ENCODE peak calls at places on chromosomes 11 and 22, in nine cellular contexts. One of them, this sample, is unnamed.

GRCh38 chr22:33894515-33894914 is 25.8 kb downstream of the LARGE1 start:
- DNase-seq in dermis microvascular lymphatic vessel endothelial cell: no peak
- DNase-seq in upper lobe of left lung: no peak
- DNase-seq in Ammon's horn: no peak
- DNase-seq in NCI-H187: no peak
- DNase-seq in right atrium auricular region: no peak
- DNase-seq in WTC11: no peak
- DNase-seq in Kasumi-1: no peak
- DNase-seq in NCI-H748 treated with DMSO at 0.1 percent for 48 hours: no peak
- DNase-seq in this sample: no peak

GRCh38 chr11:100630898-100631297 is 56.2 kb upstream of the ARHGAP42 start:
- DNase-seq in dermis microvascular lymphatic vessel endothelial cell: peak
- DNase-seq in upper lobe of left lung: no peak
- DNase-seq in Ammon's horn: no peak
- DNase-seq in NCI-H187: no peak
- DNase-seq in right atrium auricular region: no peak
- DNase-seq in WTC11: no peak
- DNase-seq in Kasumi-1: no peak
- DNase-seq in NCI-H748 treated with DMSO at 0.1 percent for 48 hours: no peak
- DNase-seq in this sample: no peak

GRCh38 chr11:123628936-123629683 is 25.3 kb downstream of the SCN3B start:
- DNase-seq in dermis microvascular lymphatic vessel endothelial cell: peak
- DNase-seq in upper lobe of left lung: no peak
- DNase-seq in Ammon's horn: no peak
- DNase-seq in NCI-H187: no peak
- DNase-seq in right atrium auricular region: peak
- DNase-seq in WTC11: no peak
- DNase-seq in Kasumi-1: no peak
- DNase-seq in NCI-H748 treated with DMSO at 0.1 percent for 48 hours: no peak
- DNase-seq in this sample: no peak

GRCh38 chr11:60925685-60926267 is 1.5 kb downstream of the TMEM132A start:
- DNase-seq in dermis microvascular lymphatic vessel endothelial cell: no peak
- DNase-seq in upper lobe of left lung: no peak
- DNase-seq in Ammon's horn: no peak
- DNase-seq in NCI-H187: no peak
- DNase-seq in right atrium auricular region: no peak
- DNase-seq in WTC11: no peak
- DNase-seq in Kasumi-1: no peak
- DNase-seq in NCI-H748 treated with DMSO at 0.1 percent for 48 hours: no peak
- DNase-seq in this sample: no peak

GRCh38 chr11:120517390-120518315 is 6.1 kb downstream of the GRIK4 start:
- DNase-seq in dermis microvascular lymphatic vessel endothelial cell: peak
- DNase-seq in upper lobe of left lung: no peak
- DNase-seq in Ammon's horn: no peak
- DNase-seq in NCI-H187: no peak
- DNase-seq in right atrium auricular region: no peak
- DNase-seq in WTC11: no peak
- DNase-seq in Kasumi-1: no peak
- DNase-seq in NCI-H748 treated with DMSO at 0.1 percent for 48 hours: no peak
- DNase-seq in this sample: no peak

GRCh38 chr11:92941676-92942571 is 27.5 kb upstream of the MTNR1B start:
- DNase-seq in dermis microvascular lymphatic vessel endothelial cell: peak
- DNase-seq in upper lobe of left lung: no peak
- DNase-seq in Ammon's horn: peak
- DNase-seq in NCI-H187: no peak
- DNase-seq in right atrium auricular region: no peak
- DNase-seq in WTC11: no peak
- DNase-seq in Kasumi-1: peak
- DNase-seq in NCI-H748 treated with DMSO at 0.1 percent for 48 hours: no peak
- DNase-seq in this sample: no peak

GRCh38 chr11:119193626-119194025 is 8.4 kb downstream of the NHERF4 start:
- DNase-seq in dermis microvascular lymphatic vessel endothelial cell: no peak
- DNase-seq in upper lobe of left lung: no peak
- DNase-seq in Ammon's horn: no peak
- DNase-seq in NCI-H187: no peak
- DNase-seq in right atrium auricular region: no peak
- DNase-seq in WTC11: no peak
- DNase-seq in Kasumi-1: no peak
- DNase-seq in NCI-H748 treated with DMSO at 0.1 percent for 48 hours: no peak
- DNase-seq in this sample: no peak

GRCh38 chr11:114111369-114112042 is 52.0 kb downstream of the ZBTB16 start:
- DNase-seq in dermis microvascular lymphatic vessel endothelial cell: peak
- DNase-seq in upper lobe of left lung: no peak
- DNase-seq in Ammon's horn: peak
- DNase-seq in NCI-H187: no peak
- DNase-seq in right atrium auricular region: no peak
- DNase-seq in WTC11: no peak
- DNase-seq in Kasumi-1: no peak
- DNase-seq in NCI-H748 treated with DMSO at 0.1 percent for 48 hours: no peak
- DNase-seq in this sample: no peak

GRCh38 chr11:131584694-131585592 is 214.5 kb downstream of the NTM start:
- DNase-seq in dermis microvascular lymphatic vessel endothelial cell: no peak
- DNase-seq in upper lobe of left lung: no peak
- DNase-seq in Ammon's horn: peak
- DNase-seq in NCI-H187: no peak
- DNase-seq in right atrium auricular region: no peak
- DNase-seq in WTC11: peak
- DNase-seq in Kasumi-1: no peak
- DNase-seq in NCI-H748 treated with DMSO at 0.1 percent for 48 hours: no peak
- DNase-seq in this sample: no peak

GRCh38 chr11:35235944-35236666 is 97.1 kb downstream of the CD44 start:
- DNase-seq in dermis microvascular lymphatic vessel endothelial cell: peak
- DNase-seq in upper lobe of left lung: no peak
- DNase-seq in Ammon's horn: no peak
- DNase-seq in NCI-H187: no peak
- DNase-seq in right atrium auricular region: no peak
- DNase-seq in WTC11: no peak
- DNase-seq in Kasumi-1: no peak
- DNase-seq in NCI-H748 treated with DMSO at 0.1 percent for 48 hours: no peak
- DNase-seq in this sample: no peak

GRCh38 chr22:23565288-23565941 is 14.7 kb downstream of the IGLL1 start:
- DNase-seq in dermis microvascular lymphatic vessel endothelial cell: peak
- DNase-seq in upper lobe of left lung: no peak
- DNase-seq in Ammon's horn: no peak
- DNase-seq in NCI-H187: no peak
- DNase-seq in right atrium auricular region: no peak
- DNase-seq in WTC11: peak
- DNase-seq in Kasumi-1: peak
- DNase-seq in NCI-H748 treated with DMSO at 0.1 percent for 48 hours: no peak
- DNase-seq in this sample: no peak

GRCh38 chr11:113091578-113091844 is 130.3 kb downstream of the NCAM1 start:
- DNase-seq in dermis microvascular lymphatic vessel endothelial cell: no peak
- DNase-seq in upper lobe of left lung: no peak
- DNase-seq in Ammon's horn: no peak
- DNase-seq in NCI-H187: no peak
- DNase-seq in right atrium auricular region: no peak
- DNase-seq in WTC11: no peak
- DNase-seq in Kasumi-1: no peak
- DNase-seq in NCI-H748 treated with DMSO at 0.1 percent for 48 hours: no peak
- DNase-seq in this sample: no peak

GRCh38 chr22:43883719-43884415 is 7.9 kb downstream of the PNPLA5 start:
- DNase-seq in dermis microvascular lymphatic vessel endothelial cell: no peak
- DNase-seq in upper lobe of left lung: no peak
- DNase-seq in Ammon's horn: no peak
- DNase-seq in NCI-H187: no peak
- DNase-seq in right atrium auricular region: no peak
- DNase-seq in WTC11: no peak
- DNase-seq in Kasumi-1: no peak
- DNase-seq in NCI-H748 treated with DMSO at 0.1 percent for 48 hours: no peak
- DNase-seq in this sample: no peak

GRCh38 chr11:20367313-20367948 is 3.9 kb downstream of the HTATIP2 start:
- DNase-seq in dermis microvascular lymphatic vessel endothelial cell: peak
- DNase-seq in upper lobe of left lung: no peak
- DNase-seq in Ammon's horn: peak
- DNase-seq in NCI-H187: no peak
- DNase-seq in right atrium auricular region: peak
- DNase-seq in WTC11: no peak
- DNase-seq in Kasumi-1: no peak
- DNase-seq in NCI-H748 treated with DMSO at 0.1 percent for 48 hours: no peak
- DNase-seq in this sample: no peak

GRCh38 chr11:40337118-40337517 is 1122.3 kb downstream of the LRRC4C start:
- DNase-seq in dermis microvascular lymphatic vessel endothelial cell: peak
- DNase-seq in upper lobe of left lung: no peak
- DNase-seq in Ammon's horn: no peak
- DNase-seq in NCI-H187: no peak
- DNase-seq in right atrium auricular region: no peak
- DNase-seq in WTC11: no peak
- DNase-seq in Kasumi-1: no peak
- DNase-seq in NCI-H748 treated with DMSO at 0.1 percent for 48 hours: no peak
- DNase-seq in this sample: no peak

GRCh38 chr11:44290206-44290605 is 19.7 kb downstream of the ALX4 start:
- DNase-seq in dermis microvascular lymphatic vessel endothelial cell: no peak
- DNase-seq in upper lobe of left lung: no peak
- DNase-seq in Ammon's horn: no peak
- DNase-seq in NCI-H187: no peak
- DNase-seq in right atrium auricular region: no peak
- DNase-seq in WTC11: no peak
- DNase-seq in Kasumi-1: no peak
- DNase-seq in NCI-H748 treated with DMSO at 0.1 percent for 48 hours: no peak
- DNase-seq in this sample: no peak

GRCh38 chr11:47257518-47258316 is at the start of gene NR1H3:
- DNase-seq in dermis microvascular lymphatic vessel endothelial cell: peak
- DNase-seq in upper lobe of left lung: peak
- DNase-seq in Ammon's horn: peak
- DNase-seq in NCI-H187: no peak
- DNase-seq in right atrium auricular region: peak
- DNase-seq in WTC11: peak
- DNase-seq in Kasumi-1: no peak
- DNase-seq in NCI-H748 treated with DMSO at 0.1 percent for 48 hours: no peak
- DNase-seq in this sample: no peak

GRCh38 chr11:87173185-87174039 is 135.7 kb downstream of the TMEM135 start:
- DNase-seq in dermis microvascular lymphatic vessel endothelial cell: peak
- DNase-seq in upper lobe of left lung: no peak
- DNase-seq in Ammon's horn: peak
- DNase-seq in NCI-H187: no peak
- DNase-seq in right atrium auricular region: no peak
- DNase-seq in WTC11: no peak
- DNase-seq in Kasumi-1: no peak
- DNase-seq in NCI-H748 treated with DMSO at 0.1 percent for 48 hours: no peak
- DNase-seq in this sample: no peak

GRCh38 chr11:84634309-84634708 is 992.8 kb downstream of the DLG2 start:
- DNase-seq in dermis microvascular lymphatic vessel endothelial cell: no peak
- DNase-seq in upper lobe of left lung: no peak
- DNase-seq in Ammon's horn: no peak
- DNase-seq in NCI-H187: no peak
- DNase-seq in right atrium auricular region: no peak
- DNase-seq in WTC11: no peak
- DNase-seq in Kasumi-1: no peak
- DNase-seq in NCI-H748 treated with DMSO at 0.1 percent for 48 hours: no peak
- DNase-seq in this sample: no peak

GRCh38 chr22:29031236-29031982 is 30.2 kb downstream of the C22orf31 start:
- DNase-seq in dermis microvascular lymphatic vessel endothelial cell: peak
- DNase-seq in upper lobe of left lung: peak
- DNase-seq in Ammon's horn: peak
- DNase-seq in NCI-H187: no peak
- DNase-seq in right atrium auricular region: peak
- DNase-seq in WTC11: no peak
- DNase-seq in Kasumi-1: no peak
- DNase-seq in NCI-H748 treated with DMSO at 0.1 percent for 48 hours: no peak
- DNase-seq in this sample: no peak

GRCh38 chr11:126701555-126701897 is 299.0 kb downstream of the KIRREL3 start:
- DNase-seq in dermis microvascular lymphatic vessel endothelial cell: no peak
- DNase-seq in upper lobe of left lung: no peak
- DNase-seq in Ammon's horn: no peak
- DNase-seq in NCI-H187: no peak
- DNase-seq in right atrium auricular region: no peak
- DNase-seq in WTC11: no peak
- DNase-seq in Kasumi-1: no peak
- DNase-seq in NCI-H748 treated with DMSO at 0.1 percent for 48 hours: no peak
- DNase-seq in this sample: no peak

GRCh38 chr11:96027021-96027420 is 103.1 kb upstream of the MTMR2 start:
- DNase-seq in dermis microvascular lymphatic vessel endothelial cell: no peak
- DNase-seq in upper lobe of left lung: no peak
- DNase-seq in Ammon's horn: no peak
- DNase-seq in NCI-H187: no peak
- DNase-seq in right atrium auricular region: no peak
- DNase-seq in WTC11: no peak
- DNase-seq in Kasumi-1: no peak
- DNase-seq in NCI-H748 treated with DMSO at 0.1 percent for 48 hours: no peak
- DNase-seq in this sample: no peak

GRCh38 chr11:16195659-16196058 is 160.7 kb downstream of the SOX6 start:
- DNase-seq in dermis microvascular lymphatic vessel endothelial cell: no peak
- DNase-seq in upper lobe of left lung: no peak
- DNase-seq in Ammon's horn: no peak
- DNase-seq in NCI-H187: no peak
- DNase-seq in right atrium auricular region: no peak
- DNase-seq in WTC11: no peak
- DNase-seq in Kasumi-1: no peak
- DNase-seq in NCI-H748 treated with DMSO at 0.1 percent for 48 hours: no peak
- DNase-seq in this sample: no peak

GRCh38 chr11:80593981-80594380 is 1153.2 kb upstream of the TENM4 start:
- DNase-seq in dermis microvascular lymphatic vessel endothelial cell: peak
- DNase-seq in upper lobe of left lung: no peak
- DNase-seq in Ammon's horn: peak
- DNase-seq in NCI-H187: no peak
- DNase-seq in right atrium auricular region: no peak
- DNase-seq in WTC11: no peak
- DNase-seq in Kasumi-1: peak
- DNase-seq in NCI-H748 treated with DMSO at 0.1 percent for 48 hours: no peak
- DNase-seq in this sample: no peak

GRCh38 chr22:37996515-37997246 is 12.3 kb upstream of the SOX10 start:
- DNase-seq in dermis microvascular lymphatic vessel endothelial cell: no peak
- DNase-seq in upper lobe of left lung: no peak
- DNase-seq in Ammon's horn: no peak
- DNase-seq in NCI-H187: no peak
- DNase-seq in right atrium auricular region: no peak
- DNase-seq in WTC11: no peak
- DNase-seq in Kasumi-1: no peak
- DNase-seq in NCI-H748 treated with DMSO at 0.1 percent for 48 hours: no peak
- DNase-seq in this sample: no peak

GRCh38 chr11:6413791-6414231 is 5.1 kb downstream of the APBB1 start:
- DNase-seq in dermis microvascular lymphatic vessel endothelial cell: no peak
- DNase-seq in upper lobe of left lung: no peak
- DNase-seq in Ammon's horn: no peak
- DNase-seq in NCI-H187: peak
- DNase-seq in right atrium auricular region: no peak
- DNase-seq in WTC11: no peak
- DNase-seq in Kasumi-1: no peak
- DNase-seq in NCI-H748 treated with DMSO at 0.1 percent for 48 hours: no peak
- DNase-seq in this sample: no peak

GRCh38 chr11:3370268-3370870 is 8.6 kb downstream of the ZNF195 start:
- DNase-seq in dermis microvascular lymphatic vessel endothelial cell: no peak
- DNase-seq in upper lobe of left lung: no peak
- DNase-seq in Ammon's horn: no peak
- DNase-seq in NCI-H187: no peak
- DNase-seq in right atrium auricular region: no peak
- DNase-seq in WTC11: no peak
- DNase-seq in Kasumi-1: no peak
- DNase-seq in NCI-H748 treated with DMSO at 0.1 percent for 48 hours: no peak
- DNase-seq in this sample: no peak

GRCh38 chr11:880447-880846 is 30.2 kb downstream of the CHID1 start:
- DNase-seq in dermis microvascular lymphatic vessel endothelial cell: no peak
- DNase-seq in upper lobe of left lung: no peak
- DNase-seq in Ammon's horn: no peak
- DNase-seq in NCI-H187: no peak
- DNase-seq in right atrium auricular region: no peak
- DNase-seq in WTC11: peak
- DNase-seq in Kasumi-1: no peak
- DNase-seq in NCI-H748 treated with DMSO at 0.1 percent for 48 hours: no peak
- DNase-seq in this sample: no peak

GRCh38 chr11:70768346-70769095 is 370.2 kb downstream of the CTTN start:
- DNase-seq in dermis microvascular lymphatic vessel endothelial cell: no peak
- DNase-seq in upper lobe of left lung: no peak
- DNase-seq in Ammon's horn: no peak
- DNase-seq in NCI-H187: no peak
- DNase-seq in right atrium auricular region: no peak
- DNase-seq in WTC11: no peak
- DNase-seq in Kasumi-1: no peak
- DNase-seq in NCI-H748 treated with DMSO at 0.1 percent for 48 hours: no peak
- DNase-seq in this sample: no peak

GRCh38 chr11:45181595-45182550 is 35.4 kb downstream of the PRDM11 start:
- DNase-seq in dermis microvascular lymphatic vessel endothelial cell: peak
- DNase-seq in upper lobe of left lung: no peak
- DNase-seq in Ammon's horn: no peak
- DNase-seq in NCI-H187: no peak
- DNase-seq in right atrium auricular region: no peak
- DNase-seq in WTC11: no peak
- DNase-seq in Kasumi-1: no peak
- DNase-seq in NCI-H748 treated with DMSO at 0.1 percent for 48 hours: no peak
- DNase-seq in this sample: no peak

GRCh38 chr22:35892192-35892591 is 136.4 kb downstream of the RBFOX2 start:
- DNase-seq in dermis microvascular lymphatic vessel endothelial cell: peak
- DNase-seq in upper lobe of left lung: no peak
- DNase-seq in Ammon's horn: peak
- DNase-seq in NCI-H187: no peak
- DNase-seq in right atrium auricular region: no peak
- DNase-seq in WTC11: no peak
- DNase-seq in Kasumi-1: peak
- DNase-seq in NCI-H748 treated with DMSO at 0.1 percent for 48 hours: no peak
- DNase-seq in this sample: no peak